ENCODE peak calls at places on chromosomes 3 and 15, in six cellular contexts. Q is SK-N-SH, R is lung, A is mesendoderm, C is transverse colon, D is heart right ventricle. B is an unnamed sample. For H3K4me1, the result is how much of the 10 kb centered on the place peaks cover.

GRCh38 chr3:25493246-25493645 is 65.2 kb downstream of the RARB start:
- DNase-seq in Q (no peak), R (no peak), A (no peak), C (no peak), D (no peak), B (no peak)

GRCh38 chr3:105414841-105415240 is 48.1 kb downstream of the ALCAM start:
- DNase-seq in Q (no peak), R (no peak), A (peak), C (no peak), D (no peak), B (no peak)

GRCh38 chr3:61417352-61417751 is 144.0 kb upstream of the PTPRG start:
- DNase-seq in Q (no peak), R (no peak), A (no peak), C (no peak), D (no peak), B (no peak)

GRCh38 chr15:68729789-68730201 is 90.9 kb downstream of the ANP32A start:
- DNase-seq in Q (no peak), R (no peak), A (no peak), C (no peak), D (peak), B (no peak)

GRCh38 chr3:13012228-13012691 is 61.0 kb downstream of the IQSEC1 start:
- DNase-seq in Q (no peak), R (peak), A (no peak), C (peak), D (peak), B (peak)

GRCh38 chr3:132592211-132592610 is 4.9 kb upstream of the ACKR4 start:
- DNase-seq in Q (no peak), R (no peak), A (no peak), C (no peak), D (no peak), B (no peak)

GRCh38 chr3:39432342-39432741 is 25.8 kb downstream of the RPSA start:
- DNase-seq in Q (no peak), R (no peak), A (no peak), C (no peak), D (no peak), B (no peak)

GRCh38 chr15:59299919-59300617 is 72.6 kb downstream of the MYO1E start:
- DNase-seq in Q (no peak), R (peak), A (no peak), C (peak), D (peak), B (peak)

GRCh38 chr15:62021991-62022600 is 38.2 kb downstream of the VPS13C start:
- DNase-seq in Q (no peak), R (no peak), A (peak), C (no peak), D (no peak), B (no peak)

GRCh38 chr3:117234321-117234720 is 524.7 kb downstream of the TUSC7 start:
- DNase-seq in Q (no peak), R (no peak), A (no peak), C (no peak), D (no peak), B (no peak)

GRCh38 chr3:190073264-190073663 is 47.4 kb downstream of the P3H2 start:
- DNase-seq in Q (peak), R (no peak), A (peak), C (peak), D (no peak), B (no peak)

DNA sequence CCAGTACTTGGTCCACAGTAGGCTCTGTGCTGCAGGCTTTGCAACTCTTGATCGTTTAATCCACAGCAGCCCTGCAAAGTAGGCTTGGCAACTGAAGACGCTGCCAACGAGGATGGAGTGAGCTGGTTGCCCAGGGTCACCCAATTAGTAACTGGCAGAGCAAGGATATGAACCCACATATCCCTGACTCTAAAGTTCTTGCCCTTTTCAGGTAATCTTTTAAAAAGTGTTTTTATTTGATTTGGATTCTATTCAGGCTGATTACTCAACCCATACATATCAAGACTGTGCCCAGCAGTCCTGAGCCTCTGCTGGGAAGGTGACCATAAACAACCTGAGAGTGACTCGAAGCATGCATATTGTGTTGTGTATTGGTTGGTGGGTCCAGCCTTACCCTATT is 50.3 kb downstream of the PSMD6 start:
- DNase-seq in Q (no peak), R (no peak), A (no peak), C (no peak), D (no peak), B (no peak)
- H3K27ac ChIP-seq in Q (no peak), R (peak), A (no peak), C (peak), D (no peak), B (no peak)

GRCh38 chr3:16173696-16174355 is 654 bp upstream of the GALNT15 start:
- DNase-seq in Q (no peak), R (no peak), A (no peak), C (no peak), D (no peak), B (no peak)
- H3K4me1 ChIP-seq in Q (under half), R (under half), A (under half), C (under half), D (half or more), B (under half)

DNA sequence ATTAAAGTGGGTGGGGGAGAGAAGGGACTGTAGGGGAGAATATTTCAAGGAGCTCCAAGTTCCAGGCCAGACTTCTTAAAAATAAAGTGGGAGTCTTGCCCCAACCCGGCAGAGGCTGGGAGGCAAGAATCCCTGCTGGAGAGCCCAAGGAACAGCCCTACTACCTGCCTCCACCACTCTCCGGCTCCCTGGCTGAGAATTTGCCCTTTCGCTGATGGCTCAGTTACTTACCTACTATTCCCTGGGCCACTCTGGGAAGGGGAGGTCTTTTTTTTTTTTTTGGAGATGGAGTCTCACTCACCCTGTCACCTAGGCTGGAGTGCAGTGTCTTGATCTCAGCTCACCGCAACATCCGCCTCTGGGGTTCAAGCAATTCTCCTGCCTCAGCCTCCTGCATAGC is 15.5 kb downstream of the MYL3 start:
- DNase-seq in Q (no peak), R (no peak), A (no peak), C (no peak), D (no peak), B (peak)
- H3K27ac ChIP-seq in Q (no peak), R (no peak), A (no peak), C (no peak), D (peak), B (no peak)

DNA sequence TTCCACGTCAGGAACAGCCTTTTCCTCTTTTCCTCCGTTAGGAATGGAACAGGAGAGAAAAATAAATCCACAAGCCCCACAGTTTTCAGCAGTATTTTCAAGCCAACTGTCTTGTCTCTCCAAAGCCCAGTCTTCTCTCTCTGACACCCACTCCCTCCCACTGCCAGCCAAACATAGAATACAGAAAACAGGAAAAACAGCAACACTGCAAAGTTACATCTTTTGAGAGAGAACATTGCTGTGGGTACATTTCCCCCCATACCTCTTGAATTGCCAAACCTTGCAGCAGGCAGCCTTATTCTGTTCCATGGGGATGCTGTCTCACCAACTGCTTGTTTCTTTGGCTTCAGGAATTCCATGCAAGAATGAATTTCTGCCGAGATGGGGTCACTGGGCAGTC is 355.7 kb upstream of the UMPS start:
- DNase-seq in Q (no peak), R (no peak), A (no peak), C (no peak), D (no peak), B (no peak)
- H3K4me1 ChIP-seq in Q (under half), R (under half), A (under half), C (under half), D (under half), B (under half)

B was measured in right atrium auricular region.